ENCODE peak calls at places on chromosomes 1 and 21, in nine cellular contexts. N is GM23338, W is hepatocyte, E is HCT116, K is MM.1S, X is PC-3, G is GM23248, I is SK-N-SH, T is neural progenitor cell. O is an unnamed sample.

GRCh38 chr1:53335661-53336060 is 7.8 kb upstream of the LRP8 start:
- DNase-seq in T (no peak), W (no peak), G (no peak), K (no peak), N (no peak), I (no peak), X (no peak), E (no peak), O (no peak)

GRCh38 chr1:163027610-163028009 is 41.6 kb upstream of the RGS4 start:
- DNase-seq in G (no peak), W (no peak), K (no peak), N (no peak), E (no peak), I (no peak), T (no peak), X (no peak), O (no peak)

GRCh38 chr21:42079939-42080787 is 9.0 kb downstream of the UMODL1 start:
- DNase-seq in T (no peak), G (peak; percentile 73), E (no peak), I (no peak), W (no peak), K (no peak), N (no peak), X (no peak), O (no peak)

GRCh38 chr1:209257021-209257420 is 326.5 kb upstream of the CAMK1G start:
- DNase-seq in X (no peak), T (no peak), N (no peak), E (no peak), I (no peak), W (no peak), K (no peak), G (no peak), O (no peak)

GRCh38 chr1:1432566-1432950 is 2.9 kb upstream of the VWA1 start:
- DNase-seq in E (no peak), X (no peak), T (no peak), I (peak; percentile 43), G (no peak), K (no peak), N (no peak), W (no peak), O (no peak)

GRCh38 chr1:118118469-118118868 is 66.6 kb downstream of the SPAG17 start:
- DNase-seq in T (no peak), I (no peak), G (no peak), W (peak; percentile 50), X (no peak), K (no peak), N (no peak), E (no peak), O (no peak)

GRCh38 chr1:223417444-223417843 is 24.2 kb downstream of the CCDC185 start:
- DNase-seq in W (no peak), T (no peak), I (no peak), G (no peak), E (no peak), N (no peak), K (no peak), X (no peak), O (no peak)

GRCh38 chr1:26057189-26057588 is 10.2 kb downstream of the TRIM63 start:
- DNase-seq in K (no peak), W (no peak), E (no peak), G (no peak), X (no peak), N (no peak), I (no peak), T (no peak), O (no peak)

GRCh38 chr1:51559501-51559900 is 40.4 kb upstream of the EPS15 start:
- DNase-seq in X (no peak), I (no peak), K (no peak), E (no peak), W (no peak), N (peak; percentile 9), T (no peak), G (no peak), O (no peak)

GRCh38 chr1:119372493-119373086 is 4.0 kb downstream of the HAO2 start:
- DNase-seq in T (peak; percentile 72), G (peak; percentile 57), W (peak; percentile 87), N (peak; percentile 90), K (peak; percentile 66), X (peak; percentile 80), E (peak; percentile 49), I (no peak), O (peak; percentile 15)

GRCh38 chr1:22350987-22351756 is 100.5 kb upstream of the ZBTB40 start:
- DNase-seq in I (no peak), N (peak; percentile 47), E (no peak), X (no peak), K (no peak), T (peak; percentile 28), G (no peak), W (no peak), O (no peak)

GRCh38 chr21:42980959-42981523 is 6.7 kb downstream of the PKNOX1 start:
- DNase-seq in N (no peak), I (no peak), X (no peak), W (no peak), G (no peak), T (no peak), E (no peak), K (no peak), O (no peak)

GRCh38 chr1:38246955-38247952 is 200.7 kb upstream of the POU3F1 start:
- DNase-seq in W (peak; percentile 67), E (no peak), X (peak; percentile 55), N (no peak), I (no peak), K (no peak), G (peak; percentile 20), T (peak; percentile 28), O (no peak)

GRCh38 chr1:25899792-25900191 is 6.4 kb downstream of the STMN1 start:
- DNase-seq in E (no peak), X (no peak), N (no peak), I (no peak), W (no peak), T (no peak), G (peak; percentile 24), K (no peak), O (no peak)

GRCh38 chr1:173002891-173003582 is 47.7 kb downstream of the TNFSF18 start:
- DNase-seq in N (no peak), K (no peak), I (no peak), X (peak; percentile 49), E (no peak), W (no peak), G (peak; percentile 91), T (no peak), O (no peak)

DNA sequence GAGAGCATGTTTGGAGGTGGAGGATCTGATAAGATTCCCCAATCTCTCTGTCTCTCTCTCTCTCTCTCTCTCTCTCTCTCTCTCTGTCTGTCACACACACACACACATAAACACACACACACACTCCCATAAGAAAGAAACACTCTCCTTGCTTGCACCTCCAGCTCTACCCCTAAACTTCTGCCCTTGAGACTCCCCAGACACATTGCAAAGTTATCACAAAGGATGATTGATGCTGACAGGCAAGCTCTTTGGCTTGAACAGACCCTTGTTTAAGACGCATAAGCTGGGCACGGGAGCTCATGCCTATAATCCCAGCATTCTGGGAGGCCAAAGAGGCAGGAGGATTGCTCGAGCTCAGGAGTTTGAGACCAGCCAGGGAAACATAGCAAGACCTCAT is 78.2 kb downstream of the NAV1 start:
- DNase-seq in I (no peak), X (no peak), N (no peak), E (no peak), K (no peak), T (no peak), G (no peak), W (no peak), O (no peak)
- H4K20me1 ChIP-seq in I (peaks cover 93% of the 10 kb centered on the region), X (no peaks in the 10 kb centered on the region), N (no peaks in the 10 kb centered on the region), E (no peaks in the 10 kb centered on the region), K (no peaks in the 10 kb centered on the region), T (peaks cover 34% of the 10 kb centered on the region), G (peaks cover 3% of the 10 kb centered on the region), W (no peaks in the 10 kb centered on the region), O (no peaks in the 10 kb centered on the region)

GRCh38 chr1:107061886-107062285 is 5.4 kb downstream of the PRMT6 start:
- DNase-seq in K (no peak), I (no peak), N (no peak), E (no peak), W (no peak), X (no peak), T (no peak), G (no peak), O (no peak)

GRCh38 chr1:107058245-107059032 is 2.0 kb downstream of the PRMT6 start:
- DNase-seq in X (no peak), N (no peak), K (no peak), G (no peak), T (no peak), W (no peak), E (no peak), I (no peak), O (peak; percentile 15)

GRCh38 chr1:107056426-107057196 is at the start of gene PRMT6:
- DNase-seq in N (peak; percentile 93), X (peak; percentile 79), T (peak; percentile 91), I (peak; percentile 88), E (peak; percentile 8), G (peak; percentile 82), W (peak; percentile 89), K (peak; percentile 61), O (peak; percentile 89)

DNA sequence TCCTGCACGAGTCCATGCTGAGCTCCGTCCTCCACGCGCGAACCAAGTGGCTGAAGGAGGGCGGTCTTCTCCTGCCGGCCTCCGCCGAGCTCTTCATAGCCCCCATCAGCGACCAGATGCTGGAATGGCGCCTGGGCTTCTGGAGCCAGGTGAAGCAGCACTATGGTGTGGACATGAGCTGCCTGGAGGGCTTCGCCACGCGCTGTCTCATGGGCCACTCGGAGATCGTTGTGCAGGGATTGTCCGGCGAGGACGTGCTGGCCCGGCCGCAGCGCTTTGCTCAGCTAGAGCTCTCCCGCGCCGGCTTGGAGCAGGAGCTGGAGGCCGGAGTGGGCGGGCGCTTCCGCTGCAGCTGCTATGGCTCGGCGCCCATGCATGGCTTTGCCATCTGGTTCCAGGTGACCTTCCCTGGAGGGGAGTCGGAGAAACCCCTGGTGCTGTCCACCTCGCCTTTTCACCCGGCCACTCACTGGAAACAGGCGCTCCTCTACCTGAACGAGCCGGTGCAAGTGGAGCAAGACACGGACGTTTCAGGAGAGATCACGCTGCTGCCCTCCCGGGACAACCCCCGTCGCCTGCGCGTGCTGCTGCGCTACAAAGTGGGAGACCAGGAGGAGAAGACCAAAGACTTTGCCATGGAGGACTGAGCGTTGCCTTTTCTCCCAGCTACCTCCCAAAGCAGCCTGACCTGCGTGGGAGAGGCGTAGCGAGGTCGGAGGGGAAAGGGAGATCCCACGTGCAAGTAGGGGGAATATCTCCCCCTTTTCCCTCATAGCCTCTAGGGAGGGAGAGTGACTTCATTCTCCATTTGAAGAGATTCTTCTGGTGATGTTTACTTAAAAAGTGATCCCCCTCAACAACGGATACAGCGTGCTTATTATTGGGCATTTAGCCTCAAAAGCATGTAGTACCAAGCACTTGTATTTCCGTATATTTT is 991 bp downstream of the PRMT6 start:
- DNase-seq in I (peak; percentile 78), E (no peak), W (peak; percentile 79), T (peak; percentile 78), X (peak; percentile 64), G (peak; percentile 84), K (peak; percentile 21), N (peak; percentile 79), O (peak; percentile 78)
- TF ChIP-seq EZH2phosphoT487 in I (no peak), E (no peak), W (no peak), T (no peak), X (no peak), G (no peak), K (no peak), N (no peak), O (no peak)

GRCh38 chr1:54619749-54620148 is 3.6 kb downstream of the FAM151A start:
- DNase-seq in G (no peak), X (no peak), N (no peak), T (peak; percentile 26), W (no peak), E (no peak), I (no peak), K (no peak), O (no peak)
- H4K20me1 ChIP-seq in G (no peaks in the 10 kb centered on the region), X (no peaks in the 10 kb centered on the region), N (no peaks in the 10 kb centered on the region), T (no peaks in the 10 kb centered on the region), W (no peaks in the 10 kb centered on the region), E (no peaks in the 10 kb centered on the region), I (no peaks in the 10 kb centered on the region), K (no peaks in the 10 kb centered on the region), O (no peaks in the 10 kb centered on the region)

GRCh38 chr21:16912075-16912474 is 600.8 kb upstream of the CXADR start:
- DNase-seq in E (no peak), X (peak; percentile 2), W (no peak), I (no peak), T (no peak), G (peak; percentile 67), K (no peak), N (no peak), O (no peak)
- TF ChIP-seq EZH2phosphoT487 in E (no peak), X (no peak), W (no peak), I (no peak), T (no peak), G (no peak), K (no peak), N (no peak), O (no peak)